ENCODE peak calls at places on chromosome 22, in nine cellular contexts. One of them, this sample, is unnamed.

GRCh38 chr22:47036936-47037485 is 274.6 kb downstream of the TBC1D22A start:
- DNase-seq in HCT116: no peak
- DNase-seq in H9: no peak
- DNase-seq in mammary epithelial cell: no peak
- DNase-seq in OCI-LY7: no peak
- DNase-seq in GM23248: no peak
- DNase-seq in endothelial cell of umbilical vein: no peak
- DNase-seq in HepG2: no peak
- DNase-seq in MM.1S: no peak
- DNase-seq in this sample: no peak

GRCh38 chr22:40487663-40488249 is 117.4 kb downstream of the SGSM3 start:
- DNase-seq in HCT116: no peak
- DNase-seq in H9: no peak
- DNase-seq in mammary epithelial cell: no peak
- DNase-seq in OCI-LY7: peak; percentile 67
- DNase-seq in GM23248: peak; percentile 58
- DNase-seq in endothelial cell of umbilical vein: peak; percentile 49
- DNase-seq in HepG2: peak; percentile 17
- DNase-seq in MM.1S: peak; percentile 44
- DNase-seq in this sample: no peak

GRCh38 chr22:37611202-37611601 is 2.6 kb downstream of the GGA1 start:
- DNase-seq in HCT116: no peak
- DNase-seq in H9: no peak
- DNase-seq in mammary epithelial cell: no peak
- DNase-seq in OCI-LY7: no peak
- DNase-seq in GM23248: no peak
- DNase-seq in endothelial cell of umbilical vein: no peak
- DNase-seq in HepG2: no peak
- DNase-seq in MM.1S: no peak
- DNase-seq in this sample: no peak

GRCh38 chr22:40749829-40750228 is 69.3 kb downstream of the SLC25A17 start:
- DNase-seq in HCT116: no peak
- DNase-seq in H9: no peak
- DNase-seq in mammary epithelial cell: no peak
- DNase-seq in OCI-LY7: no peak
- DNase-seq in GM23248: no peak
- DNase-seq in endothelial cell of umbilical vein: no peak
- DNase-seq in HepG2: no peak
- DNase-seq in MM.1S: no peak
- DNase-seq in this sample: no peak

GRCh38 chr22:41094036-41094435 is 1.6 kb downstream of the EP300 start:
- DNase-seq in HCT116: no peak
- DNase-seq in H9: no peak
- DNase-seq in mammary epithelial cell: peak; percentile 42
- DNase-seq in OCI-LY7: peak; percentile 63
- DNase-seq in GM23248: peak; percentile 65
- DNase-seq in endothelial cell of umbilical vein: peak; percentile 47
- DNase-seq in HepG2: peak; percentile 31
- DNase-seq in MM.1S: peak; percentile 27
- DNase-seq in this sample: no peak

GRCh38 chr22:18031670-18032454 is 7.5 kb upstream of the MICAL3 start:
- DNase-seq in HCT116: peak; percentile 82
- DNase-seq in H9: no peak
- DNase-seq in mammary epithelial cell: peak; percentile 97
- DNase-seq in OCI-LY7: no peak
- DNase-seq in GM23248: peak; percentile 98
- DNase-seq in endothelial cell of umbilical vein: no peak
- DNase-seq in HepG2: no peak
- DNase-seq in MM.1S: no peak
- DNase-seq in this sample: peak; percentile 92

GRCh38 chr22:21938071-21938822 is 14.4 kb downstream of the PPM1F start:
- DNase-seq in HCT116: peak; percentile 69
- DNase-seq in H9: peak; percentile 93
- DNase-seq in mammary epithelial cell: peak; percentile 64
- DNase-seq in OCI-LY7: peak; percentile 92
- DNase-seq in GM23248: peak; percentile 91
- DNase-seq in endothelial cell of umbilical vein: peak; percentile 95
- DNase-seq in HepG2: peak; percentile 83
- DNase-seq in MM.1S: peak; percentile 85
- DNase-seq in this sample: no peak

GRCh38 chr22:27474112-27474571 is 327.4 kb downstream of the MN1 start:
- DNase-seq in HCT116: no peak
- DNase-seq in H9: no peak
- DNase-seq in mammary epithelial cell: peak; percentile 97
- DNase-seq in OCI-LY7: no peak
- DNase-seq in GM23248: peak; percentile 48
- DNase-seq in endothelial cell of umbilical vein: no peak
- DNase-seq in HepG2: no peak
- DNase-seq in MM.1S: no peak
- DNase-seq in this sample: peak; percentile 91

GRCh38 chr22:45314789-45315188 is 5.1 kb downstream of the FAM118A start:
- DNase-seq in HCT116: no peak
- DNase-seq in H9: no peak
- DNase-seq in mammary epithelial cell: no peak
- DNase-seq in OCI-LY7: no peak
- DNase-seq in GM23248: no peak
- DNase-seq in endothelial cell of umbilical vein: no peak
- DNase-seq in HepG2: no peak
- DNase-seq in MM.1S: no peak
- DNase-seq in this sample: no peak

GRCh38 chr22:40491990-40492631 is 121.7 kb downstream of the SGSM3 start:
- DNase-seq in HCT116: no peak
- DNase-seq in H9: no peak
- DNase-seq in mammary epithelial cell: no peak
- DNase-seq in OCI-LY7: peak; percentile 91
- DNase-seq in GM23248: peak; percentile 58
- DNase-seq in endothelial cell of umbilical vein: no peak
- DNase-seq in HepG2: no peak
- DNase-seq in MM.1S: peak; percentile 83
- DNase-seq in this sample: no peak

GRCh38 chr22:44333847-44334635 is 21.3 kb upstream of the SHISAL1 start:
- DNase-seq in HCT116: no peak
- DNase-seq in H9: no peak
- DNase-seq in mammary epithelial cell: no peak
- DNase-seq in OCI-LY7: no peak
- DNase-seq in GM23248: no peak
- DNase-seq in endothelial cell of umbilical vein: no peak
- DNase-seq in HepG2: no peak
- DNase-seq in MM.1S: no peak
- DNase-seq in this sample: no peak

GRCh38 chr22:46233231-46233630 is 16.9 kb downstream of the CDPF1 start:
- DNase-seq in HCT116: no peak
- DNase-seq in H9: no peak
- DNase-seq in mammary epithelial cell: peak; percentile 51
- DNase-seq in OCI-LY7: no peak
- DNase-seq in GM23248: peak; percentile 16
- DNase-seq in endothelial cell of umbilical vein: peak; percentile 21
- DNase-seq in HepG2: no peak
- DNase-seq in MM.1S: no peak
- DNase-seq in this sample: no peak

GRCh38 chr22:50490531-50491308 is 4.1 kb downstream of the MIOX start:
- DNase-seq in HCT116: no peak
- DNase-seq in H9: no peak
- DNase-seq in mammary epithelial cell: no peak
- DNase-seq in OCI-LY7: peak; percentile 35
- DNase-seq in GM23248: no peak
- DNase-seq in endothelial cell of umbilical vein: no peak
- DNase-seq in HepG2: no peak
- DNase-seq in MM.1S: no peak
- DNase-seq in this sample: no peak

GRCh38 chr22:40484906-40485660 is 114.7 kb downstream of the SGSM3 start:
- DNase-seq in HCT116: no peak
- DNase-seq in H9: no peak
- DNase-seq in mammary epithelial cell: no peak
- DNase-seq in OCI-LY7: no peak
- DNase-seq in GM23248: peak; percentile 60
- DNase-seq in endothelial cell of umbilical vein: no peak
- DNase-seq in HepG2: no peak
- DNase-seq in MM.1S: no peak
- DNase-seq in this sample: no peak

GRCh38 chr22:27724181-27724580 is 77.4 kb downstream of the MN1 start:
- DNase-seq in HCT116: no peak
- DNase-seq in H9: no peak
- DNase-seq in mammary epithelial cell: no peak
- DNase-seq in OCI-LY7: no peak
- DNase-seq in GM23248: peak; percentile 37
- DNase-seq in endothelial cell of umbilical vein: no peak
- DNase-seq in HepG2: no peak
- DNase-seq in MM.1S: no peak
- DNase-seq in this sample: no peak

GRCh38 chr22:25069758-25070461 is 117.4 kb downstream of the KIAA1671 start:
- DNase-seq in HCT116: no peak
- DNase-seq in H9: no peak
- DNase-seq in mammary epithelial cell: no peak
- DNase-seq in OCI-LY7: no peak
- DNase-seq in GM23248: no peak
- DNase-seq in endothelial cell of umbilical vein: peak; percentile 60
- DNase-seq in HepG2: no peak
- DNase-seq in MM.1S: no peak
- DNase-seq in this sample: no peak

GRCh38 chr22:37972527-37972926 is 11.8 kb downstream of the SOX10 start:
- DNase-seq in HCT116: no peak
- DNase-seq in H9: no peak
- DNase-seq in mammary epithelial cell: no peak
- DNase-seq in OCI-LY7: no peak
- DNase-seq in GM23248: no peak
- DNase-seq in endothelial cell of umbilical vein: no peak
- DNase-seq in HepG2: no peak
- DNase-seq in MM.1S: no peak
- DNase-seq in this sample: no peak

GRCh38 chr22:28016781-28017557 is 97.9 kb upstream of the PITPNB start:
- DNase-seq in HCT116: no peak
- DNase-seq in H9: no peak
- DNase-seq in mammary epithelial cell: no peak
- DNase-seq in OCI-LY7: no peak
- DNase-seq in GM23248: no peak
- DNase-seq in endothelial cell of umbilical vein: no peak
- DNase-seq in HepG2: no peak
- DNase-seq in MM.1S: no peak
- DNase-seq in this sample: no peak

GRCh38 chr22:37218771-37219411 is 6.6 kb upstream of the SSTR3 start:
- DNase-seq in HCT116: no peak
- DNase-seq in H9: no peak
- DNase-seq in mammary epithelial cell: no peak
- DNase-seq in OCI-LY7: peak; percentile 87
- DNase-seq in GM23248: no peak
- DNase-seq in endothelial cell of umbilical vein: no peak
- DNase-seq in HepG2: no peak
- DNase-seq in MM.1S: peak; percentile 93
- DNase-seq in this sample: no peak

GRCh38 chr22:28594784-28595324 is 84.8 kb downstream of the TTC28 start:
- DNase-seq in HCT116: peak; percentile 35
- DNase-seq in H9: no peak
- DNase-seq in mammary epithelial cell: peak; percentile 34
- DNase-seq in OCI-LY7: peak; percentile 62
- DNase-seq in GM23248: peak; percentile 86
- DNase-seq in endothelial cell of umbilical vein: peak; percentile 69
- DNase-seq in HepG2: peak; percentile 54
- DNase-seq in MM.1S: peak; percentile 66
- DNase-seq in this sample: peak; percentile 11

GRCh38 chr22:44541671-44542319 is 43.8 kb upstream of the RTL6 start:
- DNase-seq in HCT116: no peak
- DNase-seq in H9: no peak
- DNase-seq in mammary epithelial cell: no peak
- DNase-seq in OCI-LY7: no peak
- DNase-seq in GM23248: no peak
- DNase-seq in endothelial cell of umbilical vein: no peak
- DNase-seq in HepG2: no peak
- DNase-seq in MM.1S: no peak
- DNase-seq in this sample: no peak

GRCh38 chr22:44221710-44222475 is 41.2 kb downstream of the PARVG start:
- DNase-seq in HCT116: no peak
- DNase-seq in H9: no peak
- DNase-seq in mammary epithelial cell: no peak
- DNase-seq in OCI-LY7: no peak
- DNase-seq in GM23248: no peak
- DNase-seq in endothelial cell of umbilical vein: no peak
- DNase-seq in HepG2: no peak
- DNase-seq in MM.1S: no peak
- DNase-seq in this sample: no peak

GRCh38 chr22:32142600-32142999 is 16.5 kb downstream of the C22orf42 start:
- DNase-seq in HCT116: no peak
- DNase-seq in H9: no peak
- DNase-seq in mammary epithelial cell: no peak
- DNase-seq in OCI-LY7: no peak
- DNase-seq in GM23248: no peak
- DNase-seq in endothelial cell of umbilical vein: no peak
- DNase-seq in HepG2: no peak
- DNase-seq in MM.1S: no peak
- DNase-seq in this sample: no peak

GRCh38 chr22:48615171-48616008 is 1212.3 kb downstream of the BRD1 start:
- DNase-seq in HCT116: no peak
- DNase-seq in H9: no peak
- DNase-seq in mammary epithelial cell: no peak
- DNase-seq in OCI-LY7: no peak
- DNase-seq in GM23248: no peak
- DNase-seq in endothelial cell of umbilical vein: no peak
- DNase-seq in HepG2: no peak
- DNase-seq in MM.1S: no peak
- DNase-seq in this sample: no peak
- H3K4me2 ChIP-seq in HCT116: no peak overlapping the region
- H3K4me2 ChIP-seq in H9: no peak overlapping the region
- H3K4me2 ChIP-seq in mammary epithelial cell: no peak overlapping the region
- H3K4me2 ChIP-seq in OCI-LY7: no peak overlapping the region
- H3K4me2 ChIP-seq in GM23248: no peak overlapping the region
- H3K4me2 ChIP-seq in endothelial cell of umbilical vein: no peak overlapping the region
- H3K4me2 ChIP-seq in HepG2: no peak overlapping the region
- H3K4me2 ChIP-seq in MM.1S: no peak overlapping the region
- H3K4me2 ChIP-seq in this sample: no peak overlapping the region

GRCh38 chr22:35961480-35961902 is 67.1 kb downstream of the RBFOX2 start:
- DNase-seq in HCT116: no peak
- DNase-seq in H9: peak; percentile 80
- DNase-seq in mammary epithelial cell: no peak
- DNase-seq in OCI-LY7: no peak
- DNase-seq in GM23248: peak; percentile 68
- DNase-seq in endothelial cell of umbilical vein: peak; percentile 85
- DNase-seq in HepG2: no peak
- DNase-seq in MM.1S: no peak
- DNase-seq in this sample: no peak
- H3K79me2 ChIP-seq in HCT116: peaks cover 63% of the 10 kb centered on the region
- H3K79me2 ChIP-seq in H9: peaks cover 16% of the 10 kb centered on the region
- H3K79me2 ChIP-seq in mammary epithelial cell: peaks cover 83% of the 10 kb centered on the region
- H3K79me2 ChIP-seq in OCI-LY7: peaks cover 18% of the 10 kb centered on the region
- H3K79me2 ChIP-seq in GM23248: peaks cover 100% of the 10 kb centered on the region
- H3K79me2 ChIP-seq in endothelial cell of umbilical vein: peaks cover 53% of the 10 kb centered on the region
- H3K79me2 ChIP-seq in HepG2: peaks cover 37% of the 10 kb centered on the region
- H3K79me2 ChIP-seq in MM.1S: no peaks in the 10 kb centered on the region
- H3K79me2 ChIP-seq in this sample: peaks cover 41% of the 10 kb centered on the region

GRCh38 chr22:20526628-20527355 is 19.4 kb downstream of the MED15 start:
- DNase-seq in HCT116: no peak
- DNase-seq in H9: no peak
- DNase-seq in mammary epithelial cell: peak; percentile 81
- DNase-seq in OCI-LY7: no peak
- DNase-seq in GM23248: peak; percentile 89
- DNase-seq in endothelial cell of umbilical vein: peak; percentile 55
- DNase-seq in HepG2: no peak
- DNase-seq in MM.1S: no peak
- DNase-seq in this sample: no peak
- H4K20me1 ChIP-seq in HCT116: no peaks in the 10 kb centered on the region
- H4K20me1 ChIP-seq in H9: no peaks in the 10 kb centered on the region
- H4K20me1 ChIP-seq in mammary epithelial cell: no peaks in the 10 kb centered on the region
- H4K20me1 ChIP-seq in OCI-LY7: no peaks in the 10 kb centered on the region
- H4K20me1 ChIP-seq in GM23248: no peaks in the 10 kb centered on the region
- H4K20me1 ChIP-seq in endothelial cell of umbilical vein: peaks cover 3% of the 10 kb centered on the region
- H4K20me1 ChIP-seq in HepG2: peaks cover 57% of the 10 kb centered on the region
- H4K20me1 ChIP-seq in MM.1S: peaks cover 37% of the 10 kb centered on the region
- H4K20me1 ChIP-seq in this sample: peaks cover 5% of the 10 kb centered on the region

GRCh38 chr22:23244690-23245044 is 64.4 kb downstream of the BCR start:
- DNase-seq in HCT116: no peak
- DNase-seq in H9: no peak
- DNase-seq in mammary epithelial cell: no peak
- DNase-seq in OCI-LY7: no peak
- DNase-seq in GM23248: no peak
- DNase-seq in endothelial cell of umbilical vein: no peak
- DNase-seq in HepG2: no peak
- DNase-seq in MM.1S: no peak
- DNase-seq in this sample: no peak
- H3K4me2 ChIP-seq in HCT116: no peak overlapping the region
- H3K4me2 ChIP-seq in H9: no peak overlapping the region
- H3K4me2 ChIP-seq in mammary epithelial cell: no peak overlapping the region
- H3K4me2 ChIP-seq in OCI-LY7: no peak overlapping the region
- H3K4me2 ChIP-seq in GM23248: peak overlapping the region; percentile 34
- H3K4me2 ChIP-seq in endothelial cell of umbilical vein: no peak overlapping the region
- H3K4me2 ChIP-seq in HepG2: no peak overlapping the region
- H3K4me2 ChIP-seq in MM.1S: no peak overlapping the region
- H3K4me2 ChIP-seq in this sample: no peak overlapping the region